ENCODE peak calls at places on chromosomes 5 and 9, in five cellular contexts. O, I, Q, D and X are unnamed samples.

GRCh38 chr9:126818482-126818881 is 13.6 kb downstream of the ZBTB43 start:
- DNase-seq in O (no peak), D (no peak), I (no peak), Q (no peak), X (no peak)

GRCh38 chr5:142023836-142024235 is 11.0 kb upstream of the GNPDA1 start:
- DNase-seq in Q (no peak), O (no peak), D (no peak), I (no peak), X (no peak)

GRCh38 chr5:30505014-30505886 is 688.2 kb upstream of the CDH6 start:
- DNase-seq in O (peak), I (peak), Q (no peak), D (no peak), X (peak)

GRCh38 chr9:116145036-116145435 is 8.6 kb upstream of the PAPPA start:
- DNase-seq in I (no peak), Q (no peak), D (no peak), O (peak), X (no peak)

GRCh38 chr9:133768859-133769510 is 30.8 kb upstream of the SARDH start:
- DNase-seq in D (peak), I (no peak), O (no peak), Q (no peak), X (no peak)

GRCh38 chr5:54577542-54577941 is 60.0 kb downstream of the SNX18 start:
- DNase-seq in I (no peak), O (no peak), Q (peak), D (no peak), X (no peak)

GRCh38 chr9:114319147-114319546 is 3.8 kb upstream of the ORM1 start:
- DNase-seq in D (no peak), O (no peak), Q (no peak), I (no peak), X (no peak)

GRCh38 chr9:127516835-127517607 is 65.7 kb downstream of the LRSAM1 start:
- DNase-seq in O (no peak), Q (no peak), D (no peak), I (no peak), X (no peak)

GRCh38 chr9:133569891-133570651 is 35.6 kb downstream of the ADAMTSL2 start:
- DNase-seq in O (no peak), I (no peak), D (no peak), Q (no peak), X (no peak)

GRCh38 chr5:35640623-35641022 is 23.0 kb downstream of the SPEF2 start:
- DNase-seq in I (no peak), O (peak), Q (no peak), D (no peak), X (no peak)

GRCh38 chr5:14741721-14742426 is 77.4 kb downstream of the OTULIN start:
- DNase-seq in I (no peak), D (no peak), Q (no peak), O (no peak), X (no peak)

GRCh38 chr5:14469485-14470377 is 111.9 kb upstream of the OTULINL start:
- DNase-seq in D (no peak), I (no peak), O (no peak), Q (no peak), X (no peak)

GRCh38 chr5:88503065-88503394 is 234.4 kb upstream of the TMEM161B start:
- DNase-seq in Q (no peak), O (peak), I (no peak), D (no peak), X (no peak)

GRCh38 chr5:140631831-140632365 is 1.1 kb downstream of the CD14 start:
- DNase-seq in O (no peak), Q (no peak), I (no peak), D (no peak), X (no peak)

GRCh38 chr5:122778157-122778556 is 3.3 kb downstream of the SNX2 start:
- DNase-seq in D (no peak), Q (no peak), I (no peak), O (no peak), X (no peak)

GRCh38 chr9:137009938-137010732 is 13.8 kb upstream of the CLIC3 start:
- DNase-seq in O (no peak), I (no peak), Q (no peak), D (no peak), X (no peak)

GRCh38 chr5:36569456-36569855 is 37.0 kb upstream of the SLC1A3 start:
- DNase-seq in O (peak), I (no peak), Q (no peak), D (peak), X (no peak)

GRCh38 chr9:137056739-137057407 is 3.0 kb upstream of the ENTPD2 start:
- DNase-seq in D (no peak), O (no peak), Q (no peak), I (no peak), X (no peak)

GRCh38 chr9:89313842-89314241 is 2.8 kb downstream of the CKS2 start:
- DNase-seq in I (no peak), O (peak), D (no peak), Q (no peak), X (no peak)

GRCh38 chr5:52864376-52864775 is 76.7 kb downstream of the ITGA1 start:
- DNase-seq in I (peak), O (peak), D (no peak), Q (no peak), X (peak)

DNA sequence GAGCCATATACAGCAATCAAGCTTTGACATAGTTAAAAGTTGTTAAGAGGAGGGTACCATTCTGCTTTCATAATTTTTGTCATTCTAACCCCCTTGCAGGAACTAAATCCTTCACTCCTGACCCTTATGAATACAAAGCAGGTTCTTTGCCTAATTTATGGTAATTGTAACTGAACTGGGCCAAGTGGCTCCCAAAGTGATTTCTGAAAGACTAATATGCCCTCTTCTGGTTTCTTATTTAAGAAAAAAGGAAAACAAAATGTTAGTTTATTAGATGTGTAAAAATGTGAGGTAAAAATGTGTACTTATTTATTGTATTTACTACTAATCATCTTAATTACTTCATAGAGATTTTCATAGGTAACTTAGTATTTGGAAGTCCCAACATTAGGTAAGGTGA is 268.5 kb downstream of the BNC2 start:
- DNase-seq in Q (no peak), O (no peak), I (no peak), D (no peak), X (no peak)
- TF ChIP-seq CTCF in Q (no peak), O (no peak), I (no peak), D (no peak), X (no peak)

DNA sequence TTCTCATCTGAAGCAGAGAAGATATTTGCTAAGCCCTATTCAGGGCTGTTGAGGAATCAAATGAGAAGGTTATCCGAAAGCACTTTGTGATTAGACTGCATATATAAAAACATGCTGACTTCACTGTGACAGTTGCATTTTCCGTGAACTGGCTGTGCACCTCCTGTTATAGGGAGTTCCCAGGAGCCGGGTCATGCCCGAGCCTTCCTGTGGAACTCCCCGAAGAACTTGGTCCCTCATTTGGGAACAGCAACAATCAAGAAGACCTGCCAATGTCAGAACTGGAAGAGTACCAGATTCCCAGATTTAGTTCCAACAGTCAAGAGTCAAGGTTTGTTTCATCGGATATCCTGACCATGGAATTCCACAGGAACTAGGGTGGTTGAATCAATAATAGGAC is 130.4 kb upstream of the RAI14 start:
- DNase-seq in I (no peak), O (no peak), Q (no peak), D (no peak), X (no peak)
- H3K4me3 ChIP-seq in I (no peak), O (no peak), Q (no peak), D (no peak), X (no peak)

DNA sequence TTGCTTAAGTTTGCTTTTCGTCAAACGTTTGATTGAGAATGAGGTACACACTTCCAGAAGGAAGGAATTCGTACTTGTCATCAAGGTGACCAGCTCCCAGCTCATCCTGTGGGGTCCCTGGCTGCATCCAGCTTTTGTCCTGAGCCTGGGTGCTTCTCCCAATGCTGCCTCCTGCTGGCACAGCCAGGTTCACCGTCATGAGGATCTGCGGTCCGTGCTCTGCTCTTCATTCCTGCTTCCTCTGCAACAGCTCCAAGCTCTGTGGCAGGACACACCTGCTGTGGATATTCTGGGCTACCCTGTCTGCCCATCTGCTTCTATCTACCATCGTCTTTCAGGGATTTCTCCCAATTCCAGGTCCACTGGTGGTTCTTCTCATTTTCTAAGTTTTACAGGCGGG is 13.3 kb upstream of the UBE2QL1 start:
- DNase-seq in I (no peak), Q (peak), O (peak), D (no peak), X (no peak)
- TF ChIP-seq CTCF in I (peak), Q (peak), O (no peak), D (no peak), X (peak)

GRCh38 chr9:109098221-109098959 is 21.4 kb downstream of the TMEM245 start:
- DNase-seq in I (peak), O (peak), D (no peak), Q (no peak), X (no peak)
- H3K4me3 ChIP-seq in I (no peak), O (no peak), D (no peak), Q (no peak), X (no peak)

DNA sequence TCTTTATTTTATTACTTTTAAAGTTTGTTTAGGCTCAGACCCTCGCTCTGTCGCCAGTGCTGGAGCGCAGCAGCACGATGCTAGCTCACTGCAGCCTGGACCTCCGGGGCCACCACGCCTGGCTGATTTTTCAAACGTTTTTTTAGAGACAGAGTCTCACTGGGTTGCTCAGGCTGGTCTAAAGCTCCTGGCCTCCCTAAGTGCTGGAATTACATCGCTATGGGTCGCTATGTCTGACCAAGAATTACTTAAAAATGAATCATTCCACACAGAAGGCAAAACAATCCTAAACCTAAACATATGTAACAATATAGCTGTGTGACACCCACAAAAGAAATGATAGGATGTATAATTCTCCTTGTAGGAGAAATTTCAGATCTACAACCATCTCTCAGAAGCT is 86.9 kb upstream of the SIMC1 start:
- DNase-seq in O (peak), Q (no peak), I (no peak), D (no peak), X (no peak)
- TF ChIP-seq CTCF in O (no peak), Q (no peak), I (no peak), D (no peak), X (no peak)

GRCh38 chr5:57298295-57298984 is 124.6 kb downstream of the GPBP1 start:
- DNase-seq in Q (peak), O (peak), I (peak), D (peak), X (peak)
- H3K4me3 ChIP-seq in Q (no peak), O (no peak), I (no peak), D (no peak), X (no peak)

DNA sequence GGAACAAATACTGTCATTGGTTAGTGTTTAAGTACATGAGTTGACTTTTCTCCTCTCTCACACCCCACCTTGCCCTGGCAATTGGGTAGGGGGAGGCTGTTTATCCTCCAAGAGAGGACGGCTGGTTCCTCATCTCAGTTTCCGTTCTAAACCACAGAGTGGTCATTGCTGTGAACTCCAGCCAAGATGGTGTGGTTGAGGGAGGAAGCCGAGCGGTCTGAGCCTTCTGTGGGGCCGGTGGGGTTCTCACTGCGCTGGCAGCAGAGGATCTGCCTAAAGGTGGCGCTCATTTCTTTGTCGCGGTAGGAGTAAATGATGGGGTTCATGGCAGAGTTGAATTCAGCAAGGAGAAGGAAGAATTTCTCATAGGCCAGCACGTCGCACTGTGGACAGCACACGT is 163.0 kb downstream of the LPAR1 start:
- DNase-seq in D (peak), O (no peak), Q (peak), I (no peak), X (no peak)
- TF ChIP-seq CTCF in D (no peak), O (no peak), Q (peak), I (no peak), X (no peak)

GRCh38 chr9:76690575-76691370 is 73.5 kb upstream of the PCA3 start:
- DNase-seq in D (no peak), O (no peak), Q (no peak), I (no peak), X (no peak)

GRCh38 chr9:76687861-76688374 is 76.3 kb upstream of the PCA3 start:
- DNase-seq in Q (no peak), O (peak), I (peak), D (no peak), X (peak)

GRCh38 chr9:76688471-76689238 is 75.6 kb upstream of the PCA3 start:
- DNase-seq in O (peak), I (no peak), D (no peak), Q (peak), X (no peak)

GRCh38 chr9:76692448-76693129 is 71.6 kb upstream of the PCA3 start:
- DNase-seq in O (no peak), Q (no peak), I (no peak), D (no peak), X (no peak)

GRCh38 chr9:76691761-76692313 is 72.4 kb upstream of the PCA3 start:
- DNase-seq in Q (no peak), D (no peak), O (no peak), I (no peak), X (no peak)
- H3K4me3 ChIP-seq in Q (no peak), D (no peak), O (peak), I (peak), X (no peak)

DNA sequence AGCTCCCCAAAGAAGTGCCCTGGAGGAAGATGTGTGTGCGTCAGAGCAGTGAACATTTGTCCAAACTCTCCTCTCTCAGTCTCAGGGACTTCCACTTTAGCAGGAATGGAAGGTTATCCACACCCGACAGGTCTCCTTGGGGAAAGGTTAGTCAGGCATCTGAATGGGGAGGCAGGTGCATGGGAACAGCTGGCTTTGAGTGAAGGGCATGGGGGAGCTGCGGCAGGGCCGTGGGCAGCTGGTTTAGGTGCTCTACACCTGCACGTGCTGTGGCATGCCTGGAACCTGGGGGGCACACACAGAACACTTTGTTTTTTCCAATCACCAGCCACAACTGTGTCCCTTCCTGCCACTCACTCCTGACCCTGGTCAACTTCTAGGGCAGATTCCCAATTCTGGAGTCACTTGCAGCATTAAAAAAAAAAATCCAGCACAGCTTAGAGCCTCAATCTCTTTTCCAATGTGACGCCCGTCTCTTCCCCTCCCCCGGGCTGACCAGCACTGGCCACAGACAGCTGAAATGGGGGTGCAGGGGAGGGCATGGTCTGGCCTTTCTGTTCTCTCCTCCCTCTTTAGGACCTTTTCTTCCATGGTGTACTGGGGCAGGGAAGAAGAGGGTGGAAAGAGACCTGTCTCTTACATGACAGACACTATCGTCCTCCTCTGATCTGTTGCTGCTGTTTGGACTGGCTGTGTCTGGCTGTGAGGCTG is 9.6 kb upstream of the IL3 start:
- DNase-seq in I (no peak), Q (no peak), D (no peak), O (no peak), X (no peak)
- TF ChIP-seq CTCF in I (no peak), Q (no peak), D (no peak), O (no peak), X (no peak)